ENCODE peak calls at places on chromosomes 13 and 19, in six cellular contexts. One of them, this sample, is unnamed.

GRCh38 chr19:39329948-39330347 is 5.9 kb downstream of the GMFG start:
- DNase-seq in NB4: no peak
- DNase-seq in A549: no peak
- DNase-seq in HepG2: no peak
- DNase-seq in K562: no peak
- DNase-seq in GM12878: no peak
- DNase-seq in this sample: no peak

GRCh38 chr13:90455861-90456260 is 891.6 kb upstream of the MIR17HG start:
- DNase-seq in NB4: no peak
- DNase-seq in A549: peak
- DNase-seq in HepG2: no peak
- DNase-seq in K562: no peak
- DNase-seq in GM12878: no peak
- DNase-seq in this sample: no peak

GRCh38 chr19:2474232-2475017 is 1.5 kb upstream of the GADD45B start:
- DNase-seq in NB4: peak
- DNase-seq in A549: peak
- DNase-seq in HepG2: peak
- DNase-seq in K562: peak
- DNase-seq in GM12878: no peak
- DNase-seq in this sample: peak

GRCh38 chr19:50513746-50514345 is at the start of gene ASPDH:
- DNase-seq in NB4: no peak
- DNase-seq in A549: no peak
- DNase-seq in HepG2: no peak
- DNase-seq in K562: peak
- DNase-seq in GM12878: no peak
- DNase-seq in this sample: no peak

GRCh38 chr13:27140060-27140459 is 31.6 kb downstream of the USP12 start:
- DNase-seq in NB4: no peak
- DNase-seq in A549: no peak
- DNase-seq in HepG2: no peak
- DNase-seq in K562: no peak
- DNase-seq in GM12878: no peak
- DNase-seq in this sample: no peak

GRCh38 chr13:76641056-76641455 is 245.1 kb downstream of the KCTD12 start:
- DNase-seq in NB4: no peak
- DNase-seq in A549: no peak
- DNase-seq in HepG2: no peak
- DNase-seq in K562: no peak
- DNase-seq in GM12878: no peak
- DNase-seq in this sample: no peak

GRCh38 chr13:84607614-84608013 is 725.3 kb upstream of the SLITRK1 start:
- DNase-seq in NB4: no peak
- DNase-seq in A549: no peak
- DNase-seq in HepG2: no peak
- DNase-seq in K562: no peak
- DNase-seq in GM12878: no peak
- DNase-seq in this sample: no peak

GRCh38 chr13:37023871-37024270 is 23.3 kb downstream of the EXOSC8 start:
- DNase-seq in NB4: no peak
- DNase-seq in A549: no peak
- DNase-seq in HepG2: no peak
- DNase-seq in K562: no peak
- DNase-seq in GM12878: no peak
- DNase-seq in this sample: no peak

GRCh38 chr13:110575322-110576069 is 14.0 kb upstream of the RAB20 start:
- DNase-seq in NB4: peak
- DNase-seq in A549: peak
- DNase-seq in HepG2: peak
- DNase-seq in K562: peak
- DNase-seq in GM12878: peak
- DNase-seq in this sample: no peak

GRCh38 chr13:113402471-113403254 is 38.7 kb upstream of the GRTP1 start:
- DNase-seq in NB4: no peak
- DNase-seq in A549: no peak
- DNase-seq in HepG2: no peak
- DNase-seq in K562: no peak
- DNase-seq in GM12878: no peak
- DNase-seq in this sample: no peak

DNA sequence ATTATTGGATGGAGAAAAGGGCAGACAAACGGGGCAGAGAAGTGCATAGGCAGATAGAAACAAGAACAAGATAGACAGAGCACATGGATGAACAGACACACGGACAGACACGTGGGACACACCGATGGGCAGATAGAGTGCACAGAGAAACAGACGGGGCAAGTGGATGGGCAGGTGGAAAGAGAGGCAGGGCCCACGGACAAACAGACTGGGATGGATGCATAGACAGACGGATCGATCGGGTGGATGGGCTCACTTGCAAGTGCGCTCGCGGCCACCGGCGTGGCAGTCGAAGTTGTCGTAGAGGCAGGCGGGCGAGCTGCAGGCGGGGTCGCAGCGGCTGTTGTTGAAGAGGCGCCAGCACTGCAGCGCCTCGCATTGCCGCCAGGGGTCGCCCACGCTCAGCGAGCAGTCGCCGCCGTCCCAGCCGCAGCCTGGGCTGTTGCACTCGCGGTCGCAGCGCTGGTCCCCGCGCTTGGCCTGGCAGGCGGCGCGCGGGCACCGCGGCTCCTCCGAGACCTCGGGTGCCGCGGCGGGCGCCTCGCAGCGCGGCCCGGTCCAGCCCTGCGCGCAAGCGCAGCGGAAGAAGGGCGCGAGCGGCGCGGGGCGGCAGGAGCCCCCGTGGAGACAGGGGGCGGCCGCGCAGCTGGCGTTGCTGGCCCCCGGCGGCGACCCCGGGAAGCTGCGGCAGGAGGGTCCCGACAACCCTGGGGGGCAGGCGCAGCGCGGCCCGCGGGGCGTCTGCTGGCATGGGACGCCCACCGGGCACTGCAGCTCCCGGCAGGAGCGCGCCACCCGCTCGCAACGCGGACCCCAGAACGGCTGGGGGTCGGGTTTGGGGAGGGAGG is 23.3 kb downstream of the NOTCH3 start:
- DNase-seq in NB4: peak
- DNase-seq in A549: peak
- DNase-seq in HepG2: peak
- DNase-seq in K562: peak
- DNase-seq in GM12878: peak
- DNase-seq in this sample: peak
- TF ChIP-seq MYC in NB4: peak
- TF ChIP-seq MYC in A549: no peak
- TF ChIP-seq MYC in HepG2: peak
- TF ChIP-seq MYC in K562: no peak
- TF ChIP-seq MYC in GM12878: no peak
- TF ChIP-seq MYC in this sample: no peak

GRCh38 chr19:42401365-42402303 is 11.5 kb upstream of the CNFN start:
- DNase-seq in NB4: peak
- DNase-seq in A549: peak
- DNase-seq in HepG2: peak
- DNase-seq in K562: peak
- DNase-seq in GM12878: no peak
- DNase-seq in this sample: peak
- TF ChIP-seq POLR2A in NB4: no peak
- TF ChIP-seq POLR2A in A549: peak
- TF ChIP-seq POLR2A in HepG2: no peak
- TF ChIP-seq POLR2A in K562: no peak
- TF ChIP-seq POLR2A in GM12878: peak
- TF ChIP-seq POLR2A in this sample: no peak

DNA sequence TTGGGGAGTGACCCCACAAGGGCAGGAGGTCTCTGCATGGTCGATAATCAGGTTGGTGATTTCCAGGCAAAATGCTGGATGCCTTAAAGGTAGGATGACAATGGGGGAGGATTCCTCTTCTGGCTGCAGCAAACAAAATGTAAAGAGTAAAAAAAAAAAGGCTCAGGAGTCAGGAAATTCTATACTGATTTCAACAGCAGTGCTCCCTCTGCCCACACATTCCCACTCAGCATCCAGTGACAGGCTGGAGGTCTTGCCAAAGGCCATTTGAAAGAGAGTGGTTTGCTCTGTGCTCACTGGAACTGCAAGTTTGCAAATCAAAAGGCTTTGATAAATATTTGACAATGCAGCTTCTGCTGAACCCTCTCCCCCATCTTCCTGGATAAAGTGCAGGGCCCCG is 135.4 kb downstream of the TNFRSF19 start:
- DNase-seq in NB4: no peak
- DNase-seq in A549: no peak
- DNase-seq in HepG2: peak
- DNase-seq in K562: no peak
- DNase-seq in GM12878: no peak
- DNase-seq in this sample: no peak
- TF ChIP-seq MYC in NB4: no peak
- TF ChIP-seq MYC in A549: no peak
- TF ChIP-seq MYC in HepG2: no peak
- TF ChIP-seq MYC in K562: no peak
- TF ChIP-seq MYC in GM12878: no peak
- TF ChIP-seq MYC in this sample: no peak

GRCh38 chr19:6736917-6737283 is 480 bp downstream of the GPR108 start:
- DNase-seq in NB4: no peak
- DNase-seq in A549: no peak
- DNase-seq in HepG2: no peak
- DNase-seq in K562: no peak
- DNase-seq in GM12878: no peak
- DNase-seq in this sample: no peak

GRCh38 chr19:6737873-6738725 is 719 bp upstream of the GPR108 start:
- DNase-seq in NB4: peak
- DNase-seq in A549: peak
- DNase-seq in HepG2: peak
- DNase-seq in K562: peak
- DNase-seq in GM12878: no peak
- DNase-seq in this sample: peak

GRCh38 chr19:6738726-6739389 is 622 bp upstream of the TRIP10 start:
- DNase-seq in NB4: no peak
- DNase-seq in A549: no peak
- DNase-seq in HepG2: no peak
- DNase-seq in K562: peak
- DNase-seq in GM12878: no peak
- DNase-seq in this sample: no peak

GRCh38 chr19:6736169-6736916 is 1.0 kb downstream of the GPR108 start:
- DNase-seq in NB4: peak
- DNase-seq in A549: peak
- DNase-seq in HepG2: peak
- DNase-seq in K562: peak
- DNase-seq in GM12878: peak
- DNase-seq in this sample: peak

DNA sequence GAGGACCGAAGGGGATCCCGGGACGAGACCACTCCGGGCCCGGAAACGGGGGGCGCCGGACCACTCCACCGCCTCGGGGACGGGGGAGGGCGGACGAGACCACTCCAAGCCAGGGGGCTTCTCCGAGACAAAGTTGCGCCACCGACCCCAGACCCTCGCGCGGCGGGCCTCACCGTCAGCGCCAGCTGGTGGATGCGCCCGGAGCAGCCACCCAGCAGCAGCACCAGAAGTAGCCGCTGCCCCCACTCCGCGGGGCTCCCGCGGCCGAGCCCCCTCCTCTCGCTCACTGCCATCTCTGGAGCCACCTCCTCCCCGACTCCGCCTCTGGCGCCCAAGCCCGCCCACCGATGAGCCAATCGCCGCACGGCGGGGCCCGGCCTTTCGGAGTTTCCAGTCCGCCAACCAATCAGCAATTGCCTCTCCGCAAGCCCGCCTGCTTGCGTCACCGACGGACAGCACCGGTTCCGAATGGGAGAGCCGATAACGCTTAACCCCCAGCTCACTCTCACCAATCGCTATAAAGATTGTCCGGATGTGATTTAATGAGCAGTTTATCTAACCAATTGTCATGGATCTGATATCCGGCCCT is at the start of gene GPR108:
- DNase-seq in NB4: peak
- DNase-seq in A549: peak
- DNase-seq in HepG2: peak
- DNase-seq in K562: peak
- DNase-seq in GM12878: peak
- DNase-seq in this sample: peak
- TF ChIP-seq POLR2A in NB4: peak
- TF ChIP-seq POLR2A in A549: no peak
- TF ChIP-seq POLR2A in HepG2: peak
- TF ChIP-seq POLR2A in K562: no peak
- TF ChIP-seq POLR2A in GM12878: peak
- TF ChIP-seq POLR2A in this sample: peak

DNA sequence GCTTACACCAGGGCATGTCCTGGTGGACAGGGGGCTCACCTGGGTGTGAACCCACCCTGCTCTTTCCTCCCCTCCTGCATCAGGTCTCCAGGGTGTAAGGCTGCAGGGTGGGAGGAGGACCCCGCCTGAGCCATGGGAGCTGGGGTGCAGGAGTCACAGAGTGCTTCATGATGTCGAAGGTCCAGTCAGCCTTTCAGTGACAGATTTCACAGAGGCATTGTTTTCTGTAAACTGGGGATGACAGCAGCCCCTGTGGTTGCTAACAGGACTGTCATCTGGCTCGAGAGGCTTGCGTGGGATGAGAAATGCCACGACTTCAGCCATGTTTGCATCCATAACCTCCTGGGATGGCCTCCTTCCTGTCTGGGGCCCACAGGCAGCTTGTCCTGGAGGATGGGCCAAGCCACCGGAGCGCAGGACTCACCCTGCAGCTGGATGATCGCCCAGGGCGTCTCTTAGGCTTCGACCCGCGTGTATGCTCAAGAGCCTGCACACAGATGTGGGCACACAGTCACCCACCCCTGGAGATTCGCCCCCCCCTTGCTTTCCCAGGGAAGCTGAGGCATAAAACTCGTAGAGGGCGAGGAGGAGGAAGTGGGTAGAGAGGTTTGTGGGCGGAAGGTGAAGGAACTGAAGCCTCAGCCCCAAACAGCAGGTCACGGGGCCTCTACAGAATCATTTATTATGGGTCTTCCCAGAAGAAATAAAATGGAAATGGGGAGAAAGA is 4.9 kb downstream of the NANOS3 start:
- DNase-seq in NB4: peak
- DNase-seq in A549: no peak
- DNase-seq in HepG2: no peak
- DNase-seq in K562: no peak
- DNase-seq in GM12878: no peak
- DNase-seq in this sample: no peak
- TF ChIP-seq MYC in NB4: peak
- TF ChIP-seq MYC in A549: no peak
- TF ChIP-seq MYC in HepG2: peak
- TF ChIP-seq MYC in K562: no peak
- TF ChIP-seq MYC in GM12878: no peak
- TF ChIP-seq MYC in this sample: no peak

GRCh38 chr19:31096047-31096446 is 253.2 kb downstream of the TSHZ3 start:
- DNase-seq in NB4: no peak
- DNase-seq in A549: no peak
- DNase-seq in HepG2: no peak
- DNase-seq in K562: no peak
- DNase-seq in GM12878: no peak
- DNase-seq in this sample: no peak
- TF ChIP-seq POLR2A in NB4: no peak
- TF ChIP-seq POLR2A in A549: no peak
- TF ChIP-seq POLR2A in HepG2: no peak
- TF ChIP-seq POLR2A in K562: no peak
- TF ChIP-seq POLR2A in GM12878: no peak
- TF ChIP-seq POLR2A in this sample: no peak

GRCh38 chr19:18996351-18996750 is 37.0 kb downstream of the SUGP2 start:
- DNase-seq in NB4: no peak
- DNase-seq in A549: no peak
- DNase-seq in HepG2: no peak
- DNase-seq in K562: no peak
- DNase-seq in GM12878: no peak
- DNase-seq in this sample: no peak
- TF ChIP-seq MYC in NB4: no peak
- TF ChIP-seq MYC in A549: no peak
- TF ChIP-seq MYC in HepG2: no peak
- TF ChIP-seq MYC in K562: no peak
- TF ChIP-seq MYC in GM12878: no peak
- TF ChIP-seq MYC in this sample: no peak